ENCODE peak calls at places on chromosomes 1 and 21, in four cellular contexts. S is HepG2, U is K562, F is GM12878. B is an unnamed sample.

GRCh38 chr1:233025566-233025965 is 75.2 kb downstream of the NTPCR start:
- DNase-seq in S (no peak), U (no peak), F (no peak), B (no peak)

GRCh38 chr1:181438013-181438412 is 45.3 kb upstream of the CACNA1E start:
- DNase-seq in S (no peak), U (no peak), F (no peak), B (no peak)

GRCh38 chr1:93338426-93338825 is 7.3 kb upstream of the DR1 start:
- DNase-seq in S (no peak), U (no peak), F (no peak), B (no peak)

GRCh38 chr1:81706650-81707435 is 93.9 kb upstream of the ADGRL2 start:
- DNase-seq in S (no peak), U (no peak), F (no peak), B (no peak)

GRCh38 chr1:54604572-54605370 is 18.6 kb downstream of the FAM151A start:
- DNase-seq in S (no peak), U (no peak), F (peak), B (no peak)

GRCh38 chr1:31931241-31932225 is 6.6 kb downstream of the PTP4A2 start:
- DNase-seq in S (no peak), U (peak), F (no peak), B (no peak)

GRCh38 chr1:246164764-246165163 is 342.3 kb downstream of the SMYD3 start:
- DNase-seq in S (no peak), U (no peak), F (no peak), B (no peak)

GRCh38 chr21:33587792-33588484 is 546 bp downstream of the DONSON start:
- DNase-seq in S (no peak), U (peak), F (no peak), B (peak)

GRCh38 chr21:40299441-40299840 is 432.2 kb downstream of the PCP4 start:
- DNase-seq in S (no peak), U (no peak), F (no peak), B (no peak)

GRCh38 chr1:240602189-240602588 is 9.8 kb downstream of the GREM2 start:
- DNase-seq in S (no peak), U (no peak), F (no peak), B (no peak)

GRCh38 chr1:36096500-36097412 is 8.1 kb downstream of the ADPRS start:
- DNase-seq in S (peak), U (peak), F (no peak), B (peak)

GRCh38 chr1:11520531-11521233 is 41.7 kb downstream of the DISP3 start:
- DNase-seq in S (no peak), U (no peak), F (no peak), B (peak)

GRCh38 chr1:201324821-201325677 is 41.7 kb downstream of the PKP1 start:
- DNase-seq in S (no peak), U (no peak), F (no peak), B (no peak)

GRCh38 chr1:35555601-35556477 is 1.4 kb downstream of the KIAA0319L start:
- DNase-seq in S (peak), U (no peak), F (no peak), B (no peak)

GRCh38 chr21:31909153-31909771 is 36.4 kb downstream of the HUNK start:
- DNase-seq in S (no peak), U (no peak), F (no peak), B (no peak)

GRCh38 chr1:160076295-160076694 is 5.0 kb upstream of the KCNJ9 start:
- DNase-seq in S (no peak), U (no peak), F (no peak), B (no peak)

GRCh38 chr21:21688877-21689276 is 690.7 kb downstream of the NCAM2 start:
- DNase-seq in S (no peak), U (peak), F (no peak), B (peak)

GRCh38 chr1:58060548-58061170 is 485.9 kb downstream of the OMA1 start:
- DNase-seq in S (no peak), U (no peak), F (no peak), B (no peak)

GRCh38 chr1:44423706-44424546 is 18.9 kb downstream of the RNF220 start:
- DNase-seq in S (no peak), U (no peak), F (no peak), B (no peak)

GRCh38 chr1:24902471-24902891 is 27.6 kb downstream of the RUNX3 start:
- DNase-seq in S (no peak), U (no peak), F (no peak), B (no peak)

GRCh38 chr1:182460550-182460951 is 10.6 kb downstream of the RGSL1 start:
- DNase-seq in S (no peak), U (no peak), F (no peak), B (no peak)

GRCh38 chr1:93681549-93682412 is at the start of gene BCAR3:
- DNase-seq in S (no peak), U (peak), F (no peak), B (peak)

GRCh38 chr21:35444391-35444790 is 395.3 kb upstream of the RUNX1 start:
- DNase-seq in S (no peak), U (no peak), F (no peak), B (no peak)

GRCh38 chr1:183416850-183417690 is 1.1 kb downstream of the NMNAT2 start:
- DNase-seq in S (no peak), U (peak), F (no peak), B (peak)

GRCh38 chr1:160795951-160796383 is at the start of gene LY9:
- DNase-seq in S (no peak), U (no peak), F (peak), B (no peak)

GRCh38 chr1:228152097-228152917 is 2.6 kb downstream of the GJC2 start:
- DNase-seq in S (no peak), U (no peak), F (no peak), B (peak)

GRCh38 chr1:179217943-179218507 is 11.5 kb downstream of the ABL2 start:
- DNase-seq in S (no peak), U (peak), F (no peak), B (no peak)

GRCh38 chr1:209134001-209134400 is 449.5 kb upstream of the CAMK1G start:
- DNase-seq in S (no peak), U (no peak), F (peak), B (no peak)

GRCh38 chr1:10637400-10637799 is 159.0 kb downstream of the CASZ1 start:
- DNase-seq in S (no peak), U (no peak), F (no peak), B (no peak)

GRCh38 chr21:26534517-26534916 is 38.6 kb downstream of the CYYR1 start:
- DNase-seq in S (no peak), U (no peak), F (no peak), B (no peak)

GRCh38 chr1:963746-964525 is 2.3 kb upstream of the PLEKHN1 start:
- DNase-seq in S (no peak), U (no peak), F (no peak), B (no peak)

GRCh38 chr1:206985162-206985749 is 15.0 kb upstream of the FCAMR start:
- DNase-seq in S (no peak), U (no peak), F (no peak), B (no peak)

GRCh38 chr1:109759513-109760334 is 4.0 kb downstream of the EPS8L3 start:
- DNase-seq in S (no peak), U (no peak), F (no peak), B (no peak)

GRCh38 chr1:218275823-218276222 is 9.3 kb upstream of the RRP15 start:
- DNase-seq in S (no peak), U (no peak), F (no peak), B (no peak)
- TF ChIP-seq ESRRA in S (no peak), U (no peak), F (no peak), B (no peak)

DNA sequence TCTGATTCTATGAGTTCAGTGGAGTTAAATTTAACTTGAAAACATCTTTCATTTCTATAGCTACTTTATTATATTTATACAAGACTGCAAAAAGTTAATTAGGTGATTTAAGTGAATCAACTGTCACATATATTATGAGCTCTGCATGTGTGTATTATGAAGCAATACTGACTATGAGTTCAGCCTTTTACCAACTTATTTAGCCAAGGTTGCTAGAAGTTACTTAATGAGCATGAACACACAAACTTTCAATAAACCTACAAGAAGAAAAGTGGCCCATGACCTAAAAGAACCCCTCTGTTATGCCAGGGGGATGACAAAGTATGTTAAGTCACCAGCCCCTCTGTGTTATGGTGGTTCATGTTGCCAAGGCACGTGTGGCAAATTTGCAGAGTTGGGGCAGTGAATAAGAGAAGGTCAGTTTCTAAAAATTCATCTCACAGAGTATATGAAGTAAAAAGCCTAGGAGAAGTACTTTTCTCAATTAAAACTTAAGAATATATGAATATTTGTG is 86.7 kb upstream of the LYPLAL1 start:
- DNase-seq in S (no peak), U (no peak), F (no peak), B (no peak)
- TF ChIP-seq CREM in S (no peak), U (no peak), F (no peak), B (no peak)

GRCh38 chr1:72230746-72231145 is 51.6 kb downstream of the NEGR1 start:
- DNase-seq in S (no peak), U (no peak), F (no peak), B (no peak)
- TF ChIP-seq CBFB in S (no peak), U (no peak), F (no peak), B (no peak)

GRCh38 chr1:47187926-47188250 is 1.9 kb downstream of the PDZK1IP1 start:
- DNase-seq in S (no peak), U (no peak), F (no peak), B (no peak)
- TF ChIP-seq ESRRA in S (no peak), U (no peak), F (no peak), B (no peak)

GRCh38 chr1:9073148-9073547 is 3.7 kb upstream of the SLC2A5 start:
- DNase-seq in S (no peak), U (no peak), F (no peak), B (no peak)
- TF ChIP-seq CREM in S (no peak), U (no peak), F (no peak), B (no peak)

GRCh38 chr1:234885601-234886000 is 243.0 kb downstream of the TOMM20 start:
- DNase-seq in S (no peak), U (no peak), F (no peak), B (no peak)

GRCh38 chr1:234884006-234884405 is 244.6 kb downstream of the TOMM20 start:
- DNase-seq in S (no peak), U (no peak), F (no peak), B (no peak)

GRCh38 chr1:234884701-234885100 is 243.9 kb downstream of the TOMM20 start:
- DNase-seq in S (no peak), U (no peak), F (no peak), B (no peak)

GRCh38 chr1:234887026-234887910 is 241.4 kb downstream of the TOMM20 start:
- DNase-seq in S (no peak), U (no peak), F (no peak), B (no peak)

DNA sequence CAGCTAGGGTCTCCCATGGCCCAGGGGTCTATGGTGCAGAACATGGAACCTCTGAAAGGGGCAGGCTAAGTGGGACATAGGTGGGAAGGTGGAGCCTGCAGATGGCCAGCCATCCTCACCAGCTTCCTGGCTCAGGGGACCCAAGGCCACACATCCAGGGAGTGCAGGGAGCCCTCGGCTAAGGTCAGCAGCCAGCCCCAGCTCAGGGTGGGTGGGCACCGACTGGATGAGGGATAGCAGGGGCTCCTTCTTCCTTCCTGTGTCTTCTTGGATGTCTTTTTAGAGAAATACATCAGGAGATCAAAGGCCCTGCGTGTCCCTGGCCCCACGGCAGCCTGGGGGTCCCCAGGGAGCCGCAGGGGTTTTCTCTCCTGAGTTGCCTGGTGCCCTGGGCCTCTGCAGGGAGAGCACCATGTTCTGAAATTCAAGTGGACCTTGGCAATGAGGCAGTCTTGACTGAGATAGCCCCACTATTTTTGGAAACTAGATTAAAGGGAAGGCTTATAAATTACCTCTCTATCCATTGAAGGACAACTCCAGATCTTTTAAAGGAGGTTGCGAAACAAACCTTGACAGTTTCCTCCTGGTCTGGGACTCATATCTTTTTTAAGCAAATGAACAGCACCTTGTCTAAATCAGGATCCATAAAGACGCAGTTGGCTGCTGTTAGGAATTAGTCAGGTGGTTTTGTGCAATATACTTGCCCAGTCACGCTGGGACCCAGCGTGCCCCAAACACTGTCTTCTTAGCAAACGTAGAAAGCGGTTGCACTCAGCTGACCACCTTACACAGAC is 242.4 kb downstream of the TOMM20 start:
- DNase-seq in S (no peak), U (no peak), F (no peak), B (no peak)
- TF ChIP-seq CBFB in S (no peak), U (no peak), F (no peak), B (no peak)

GRCh38 chr1:5297878-5298239 is 643.5 kb downstream of the AJAP1 start:
- DNase-seq in S (no peak), U (no peak), F (no peak), B (no peak)

GRCh38 chr1:5296135-5296930 is 641.9 kb downstream of the AJAP1 start:
- DNase-seq in S (no peak), U (no peak), F (no peak), B (no peak)

GRCh38 chr1:5298376-5298775 is 644.0 kb downstream of the AJAP1 start:
- DNase-seq in S (no peak), U (no peak), F (no peak), B (no peak)

DNA sequence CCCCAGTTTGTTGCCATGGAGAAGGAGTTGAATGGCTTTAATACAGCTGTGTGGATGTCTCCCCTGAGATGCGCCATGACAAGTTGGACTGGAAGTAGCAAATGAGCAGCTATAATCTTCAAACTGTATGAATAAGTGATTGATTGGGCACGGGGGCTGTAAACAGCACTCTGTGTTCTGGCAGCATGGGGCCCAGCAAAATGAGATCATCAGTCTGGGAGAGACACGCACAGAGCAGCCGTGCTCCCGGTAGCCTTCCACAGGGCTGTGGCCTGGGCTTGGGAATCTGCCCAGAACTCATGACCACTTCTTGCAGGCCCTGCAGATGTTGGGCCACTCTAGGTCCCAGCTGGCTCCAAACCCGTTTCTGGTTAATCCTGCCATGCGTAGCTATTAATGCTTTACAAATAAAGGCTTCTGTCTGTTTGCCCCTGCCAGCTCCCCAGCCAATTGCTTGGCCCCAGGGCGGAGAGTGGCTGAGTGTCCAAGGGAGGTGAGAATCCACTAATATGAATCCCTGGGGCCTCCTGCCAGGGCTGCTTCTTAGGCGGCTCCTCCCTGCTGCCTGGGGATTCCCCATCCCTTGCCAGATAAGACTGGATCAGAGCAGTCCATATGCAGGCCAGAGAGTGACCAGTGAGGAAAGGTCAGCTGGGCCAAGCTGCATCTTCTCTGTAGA is 642.9 kb downstream of the AJAP1 start:
- DNase-seq in S (no peak), U (no peak), F (no peak), B (no peak)
- TF ChIP-seq ESRRA in S (no peak), U (no peak), F (no peak), B (no peak)